ENCODE peak calls at places on chromosomes 1 and 21, in six cellular contexts. P is brain microvascular endothelial cell, B is left ventricle myocardium inferior, L is cardiac muscle cell, O is tibial nerve, G is fibroblast of lung. W is an unnamed sample.

GRCh38 chr1:205561501-205562203 is 57.2 kb downstream of the CDK18 start:
- DNase-seq in P (no peak), B (no peak), L (no peak), O (no peak), G (no peak), W (no peak)

GRCh38 chr1:53754484-53755312 is 15.7 kb upstream of the GLIS1 start:
- DNase-seq in P (peak), B (no peak), L (peak), O (no peak), G (peak), W (no peak)

GRCh38 chr1:32904797-32905196 is 3.6 kb upstream of the TMEM54 start:
- DNase-seq in P (no peak), B (no peak), L (no peak), O (no peak), G (no peak), W (no peak)

GRCh38 chr1:21517660-21518480 is 8.6 kb downstream of the ALPL start:
- DNase-seq in P (no peak), B (no peak), L (no peak), O (no peak), G (no peak), W (no peak)

GRCh38 chr1:245589827-245590421 is 435.1 kb downstream of the KIF26B start:
- DNase-seq in P (no peak), B (no peak), L (no peak), O (no peak), G (no peak), W (no peak)

GRCh38 chr1:180157576-180158057 is 2.9 kb downstream of the QSOX1 start:
- DNase-seq in P (no peak), B (no peak), L (no peak), O (no peak), G (no peak), W (no peak)

GRCh38 chr1:115145221-115145620 is 55.9 kb upstream of the TSPAN2 start:
- DNase-seq in P (no peak), B (no peak), L (no peak), O (no peak), G (no peak), W (no peak)

GRCh38 chr1:29282924-29283803 is 46.8 kb downstream of the PTPRU start:
- DNase-seq in P (peak), B (no peak), L (peak), O (peak), G (peak), W (no peak)

GRCh38 chr21:17539743-17540341 is 27.0 kb downstream of the CXADR start:
- DNase-seq in P (no peak), B (no peak), L (no peak), O (no peak), G (no peak), W (no peak)
- H3K27ac ChIP-seq in P (no peak), B (peak), L (no peak), O (no peak), G (no peak), W (no peak)

DNA sequence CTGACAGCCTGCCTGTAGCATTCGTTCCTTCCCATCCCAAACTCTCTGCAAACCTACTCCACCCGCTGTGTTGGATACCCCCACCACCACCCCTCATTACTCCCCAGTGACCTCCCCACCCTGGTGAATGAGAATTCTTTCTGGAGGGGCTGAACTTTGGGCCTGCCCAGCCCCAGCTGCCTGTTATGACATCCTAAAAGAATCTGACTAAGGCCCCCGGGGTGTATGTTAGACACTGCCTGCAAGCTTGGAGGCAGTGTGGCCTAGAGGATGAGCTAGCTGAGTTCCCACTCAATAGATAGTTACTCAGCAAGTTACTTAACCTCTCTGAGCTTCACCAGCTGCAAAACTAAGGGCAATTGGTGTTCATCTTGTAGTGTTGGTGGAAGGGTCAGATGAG is 110.2 kb upstream of the FGGY start:
- DNase-seq in P (peak), B (no peak), L (no peak), O (no peak), G (peak), W (no peak)
- H3K27ac ChIP-seq in P (no peak), B (no peak), L (no peak), O (no peak), G (no peak), W (no peak)

DNA sequence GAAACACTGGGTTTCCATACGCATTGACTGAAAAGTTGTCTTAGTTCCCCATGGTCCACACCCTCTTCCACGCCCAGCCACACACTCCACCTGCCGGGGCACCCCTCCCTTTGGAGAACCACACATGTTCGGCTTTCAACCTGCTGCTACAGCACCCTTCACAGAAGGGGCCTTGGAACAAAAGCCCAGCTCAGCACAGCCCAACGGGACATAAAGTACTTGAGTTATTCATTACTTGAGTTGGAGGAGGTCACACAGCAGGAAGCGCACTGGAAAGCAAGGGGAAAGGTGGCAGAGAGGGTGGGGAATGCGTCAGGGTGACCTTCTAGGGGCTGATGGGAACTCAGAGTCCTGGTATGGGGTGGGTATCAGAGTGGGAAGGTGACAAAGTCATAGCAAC is 3.0 kb upstream of the ATP1B1 start:
- DNase-seq in P (no peak), B (no peak), L (no peak), O (no peak), G (no peak), W (no peak)
- H3K27ac ChIP-seq in P (no peak), B (peak), L (no peak), O (peak), G (no peak), W (no peak)

DNA sequence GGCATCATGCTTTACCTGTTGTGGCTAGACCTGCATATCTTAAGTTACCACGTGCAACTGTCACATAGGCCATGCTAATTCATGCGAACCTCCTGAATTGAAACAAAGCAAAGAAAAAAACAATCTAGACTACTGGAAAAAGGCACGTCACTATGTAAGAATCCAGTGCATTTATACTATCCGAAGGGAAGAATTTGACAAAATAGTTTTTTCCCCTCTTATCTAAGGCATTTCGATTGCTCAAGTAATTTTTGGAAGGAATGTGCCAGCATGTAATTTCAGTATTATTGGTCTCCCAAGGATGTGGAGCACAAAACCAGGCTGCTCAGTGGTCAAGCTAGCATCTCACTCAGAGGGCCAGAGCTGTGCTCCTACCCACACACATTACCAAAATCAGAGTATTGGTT is 31.5 kb upstream of the C1orf198 start:
- DNase-seq in P (peak), B (no peak), L (no peak), O (no peak), G (peak), W (no peak)
- H3K27ac ChIP-seq in P (no peak), B (no peak), L (no peak), O (no peak), G (no peak), W (no peak)

GRCh38 chr1:44720281-44720680 is 10.7 kb downstream of the RNU5D-1 start:
- DNase-seq in P (no peak), B (no peak), L (no peak), O (no peak), G (no peak), W (no peak)

GRCh38 chr1:44723064-44723463 is 7.9 kb downstream of the RNU5D-1 start:
- DNase-seq in P (no peak), B (no peak), L (no peak), O (no peak), G (no peak), W (no peak)

GRCh38 chr1:44719318-44719717 is 11.7 kb downstream of the RNU5D-1 start:
- DNase-seq in P (no peak), B (no peak), L (no peak), O (no peak), G (no peak), W (no peak)

GRCh38 chr1:44723496-44724407 is 7.2 kb downstream of the RNU5D-1 start:
- DNase-seq in P (no peak), B (peak), L (no peak), O (no peak), G (no peak), W (no peak)

DNA sequence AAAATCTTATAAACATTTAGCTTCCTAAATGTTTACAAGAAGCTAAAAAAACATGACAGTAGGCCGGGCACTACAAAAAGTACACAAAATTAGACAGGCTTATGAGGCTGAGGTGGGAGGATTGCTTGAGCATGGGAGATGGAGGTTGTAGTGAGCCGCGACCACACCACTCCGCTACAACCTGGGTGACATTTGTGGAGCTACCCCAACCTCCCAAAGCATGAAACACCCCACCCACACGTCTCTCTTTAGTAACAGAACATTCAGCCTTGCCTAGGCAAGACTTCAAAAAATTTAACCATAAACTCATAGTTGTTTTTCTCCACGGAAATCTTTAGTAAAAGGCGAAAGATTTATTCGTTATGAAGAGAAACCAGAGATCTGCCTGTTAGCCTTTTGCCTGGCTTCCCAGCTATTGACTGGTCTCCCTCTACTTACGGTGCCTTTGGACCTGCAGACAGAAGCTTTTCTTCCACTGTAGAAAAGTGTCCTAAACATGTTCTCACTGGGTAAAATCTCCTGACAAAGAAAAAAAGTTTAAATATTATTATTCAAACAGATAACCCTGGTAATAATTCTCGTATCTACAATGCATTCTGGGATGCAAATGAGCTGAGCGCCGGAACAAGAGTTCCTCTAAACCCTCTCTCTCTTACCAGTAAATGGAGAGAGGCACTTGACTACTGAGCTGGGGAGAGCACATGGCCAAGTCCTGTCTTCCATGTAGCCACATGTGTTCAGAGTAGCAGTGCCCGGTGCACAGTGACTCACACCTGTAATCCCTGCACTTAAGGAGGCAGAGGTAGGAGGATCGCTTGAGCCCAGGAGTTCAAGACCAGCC is 9.2 kb downstream of the RNU5D-1 start:
- DNase-seq in P (peak), B (peak), L (peak), O (no peak), G (peak), W (peak)
- H3K27ac ChIP-seq in P (peak), B (peak), L (peak), O (peak), G (peak), W (peak)

GRCh38 chr1:228177183-228177475 is 11.5 kb downstream of the IBA57 start:
- DNase-seq in P (no peak), B (no peak), L (no peak), O (no peak), G (no peak), W (no peak)
- H3K27ac ChIP-seq in P (no peak), B (no peak), L (no peak), O (no peak), G (no peak), W (no peak)

DNA sequence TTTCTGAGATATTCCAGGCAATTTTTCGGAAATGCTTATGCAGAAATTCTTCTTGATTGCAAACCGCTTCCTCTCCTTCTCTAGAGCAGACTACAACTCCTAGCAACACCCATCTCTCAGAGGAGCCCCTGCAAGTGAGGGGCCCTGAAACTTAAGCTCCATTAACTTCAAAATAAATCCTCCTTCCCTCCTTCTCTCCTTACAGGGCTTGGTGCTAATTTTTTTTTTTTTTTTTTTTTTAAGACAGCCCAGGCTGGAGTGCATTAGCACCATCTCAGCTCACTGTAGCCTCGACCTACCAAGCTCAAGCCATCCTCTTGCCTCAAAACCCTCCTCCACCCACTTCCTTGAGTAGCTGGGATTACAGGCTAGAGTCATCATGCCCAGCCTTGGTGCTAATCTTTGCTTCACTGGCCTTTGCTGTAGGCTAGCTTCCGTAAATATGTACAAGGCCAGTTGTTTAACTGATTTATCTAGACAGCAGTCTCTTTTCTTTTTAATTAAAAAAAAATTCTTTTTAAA is 30.2 kb upstream of the SFPQ start:
- DNase-seq in P (no peak), B (no peak), L (no peak), O (no peak), G (no peak), W (no peak)
- H3K27ac ChIP-seq in P (no peak), B (peak), L (no peak), O (no peak), G (no peak), W (no peak)

W was measured in epithelial cell of prostate.